ENCODE peak calls at places on chromosomes 1 and 21, in eight cellular contexts. S, K, L, M, Q, N, U and B are unnamed samples. For H3K4me1 and H3K36me3, the result is how much of the 10 kb centered on the place peaks cover.

GRCh38 chr1:226029568-226030225 is 30.6 kb upstream of the SDE2 start:
- DNase-seq in M (no peak), N (no peak), Q (no peak), U (no peak), K (no peak), S (no peak), L (no peak), B (no peak)

GRCh38 chr1:151458936-151459330 is 361 bp downstream of the POGZ start:
- DNase-seq in K (peak), S (no peak), U (peak), Q (peak), M (peak), L (peak), N (peak), B (peak)

GRCh38 chr1:7387053-7387861 is 383.8 kb upstream of the VAMP3 start:
- DNase-seq in S (peak), L (peak), M (no peak), K (peak), Q (no peak), U (peak), N (no peak), B (no peak)

GRCh38 chr1:222557574-222557973 is 9.7 kb upstream of the HHIPL2 start:
- DNase-seq in K (no peak), N (no peak), L (no peak), M (no peak), S (no peak), Q (no peak), U (no peak), B (no peak)

GRCh38 chr1:1206376-1207253 is at the start of gene TNFRSF18:
- DNase-seq in K (no peak), Q (peak), M (peak), S (no peak), U (peak), N (no peak), L (peak), B (no peak)

GRCh38 chr1:112011231-112011630 is 21.8 kb upstream of the KCND3 start:
- DNase-seq in K (peak), M (no peak), L (no peak), U (no peak), S (no peak), N (peak), Q (no peak), B (no peak)

GRCh38 chr1:29505537-29506220 is 269.4 kb downstream of the PTPRU start:
- DNase-seq in K (no peak), N (no peak), L (peak), M (no peak), Q (no peak), S (no peak), U (peak), B (no peak)

GRCh38 chr1:22142315-22143064 is 407 bp downstream of the WNT4 start:
- DNase-seq in N (peak), S (no peak), M (no peak), K (no peak), Q (no peak), L (peak), U (peak), B (no peak)

GRCh38 chr1:207282049-207282448 is 39.4 kb upstream of the CD55 start:
- DNase-seq in K (peak), M (no peak), U (no peak), S (no peak), L (no peak), N (no peak), Q (no peak), B (no peak)

GRCh38 chr1:78831731-78832360 is 174.7 kb downstream of the ADGRL4 start:
- DNase-seq in S (no peak), N (no peak), L (no peak), M (no peak), U (no peak), K (peak), Q (peak), B (no peak)

GRCh38 chr1:169495050-169495740 is 9.5 kb upstream of the SLC19A2 start:
- DNase-seq in L (no peak), M (no peak), U (no peak), Q (no peak), S (no peak), K (no peak), N (no peak), B (no peak)

GRCh38 chr1:8120693-8121260 is 94.7 kb upstream of the ERRFI1 start:
- DNase-seq in N (no peak), M (no peak), Q (no peak), S (no peak), K (peak), U (peak), L (no peak), B (no peak)

GRCh38 chr1:5425304-5425703 is 566.9 kb downstream of the NPHP4 start:
- DNase-seq in K (no peak), M (no peak), L (no peak), N (no peak), S (no peak), U (no peak), Q (no peak), B (no peak)

GRCh38 chr1:17023573-17023972 is 11.8 kb upstream of the ATP13A2 start:
- DNase-seq in N (no peak), U (no peak), L (peak), M (no peak), S (no peak), Q (no peak), K (no peak), B (no peak)

GRCh38 chr1:29417558-29417858 is 181.2 kb downstream of the PTPRU start:
- DNase-seq in Q (no peak), U (no peak), M (no peak), N (no peak), K (no peak), S (no peak), L (no peak), B (no peak)

GRCh38 chr1:201773764-201774163 is 55.2 kb upstream of the IPO9 start:
- DNase-seq in U (no peak), K (no peak), M (no peak), N (no peak), Q (no peak), S (no peak), L (no peak), B (no peak)

GRCh38 chr1:117171900-117172501 is 38.7 kb downstream of the VTCN1 start:
- DNase-seq in N (peak), M (peak), K (peak), Q (no peak), U (peak), L (no peak), S (no peak), B (peak)

GRCh38 chr21:32771134-32771523 is 426 bp downstream of the PAXBP1 start:
- DNase-seq in K (peak), S (no peak), M (peak), N (peak), Q (no peak), U (peak), L (peak), B (peak)

GRCh38 chr1:86502721-86503430 is 34.1 kb downstream of the CLCA1 start:
- DNase-seq in S (no peak), K (peak), N (peak), L (peak), U (no peak), Q (no peak), M (no peak), B (no peak)

GRCh38 chr1:178928041-178928440 is 57.2 kb upstream of the ANGPTL1 start:
- DNase-seq in L (no peak), S (peak), M (no peak), K (no peak), U (no peak), Q (no peak), N (no peak), B (no peak)

GRCh38 chr21:17462276-17462981 is 50.4 kb upstream of the CXADR start:
- DNase-seq in Q (no peak), L (no peak), N (no peak), S (no peak), M (peak), U (peak), K (no peak), B (no peak)

GRCh38 chr1:41305576-41306365 is 55.5 kb upstream of the FOXO6 start:
- DNase-seq in Q (no peak), N (no peak), M (no peak), L (peak), K (no peak), U (peak), S (no peak), B (no peak)

GRCh38 chr21:41615613-41616012 is 107.7 kb upstream of the TMPRSS2 start:
- DNase-seq in S (no peak), N (no peak), U (no peak), L (no peak), K (peak), M (no peak), Q (no peak), B (no peak)

GRCh38 chr1:159141584-159142518 is 29.6 kb upstream of the CADM3 start:
- DNase-seq in L (peak), K (peak), M (no peak), S (no peak), N (no peak), U (no peak), Q (no peak), B (no peak)

GRCh38 chr1:21909787-21910503 is 27.2 kb downstream of the HSPG2 start:
- DNase-seq in L (no peak), Q (no peak), M (peak), N (peak), S (no peak), U (no peak), K (peak), B (peak)

GRCh38 chr1:117590273-117590925 is 15.4 kb upstream of the TENT5C start:
- DNase-seq in S (no peak), N (no peak), M (no peak), L (peak), U (peak), Q (no peak), K (no peak), B (peak)

GRCh38 chr1:16218014-16218673 is 5.7 kb upstream of the ARHGEF19 start:
- DNase-seq in K (no peak), U (no peak), M (peak), S (no peak), L (no peak), Q (no peak), N (no peak), B (peak)

GRCh38 chr1:54604572-54605370 is 18.6 kb downstream of the FAM151A start:
- DNase-seq in U (no peak), L (no peak), N (no peak), Q (no peak), M (peak), K (no peak), S (no peak), B (no peak)

GRCh38 chr1:227764019-227764391 is 28.8 kb downstream of the SNAP47 start:
- DNase-seq in L (no peak), U (no peak), S (no peak), M (no peak), N (no peak), Q (no peak), K (no peak), B (no peak)

GRCh38 chr1:77316006-77316405 is 34.2 kb downstream of the AK5 start:
- DNase-seq in S (no peak), L (no peak), M (no peak), U (no peak), Q (no peak), N (no peak), K (no peak), B (no peak)

GRCh38 chr1:211340622-211341487 is 14.2 kb downstream of the TRAF5 start:
- DNase-seq in Q (no peak), S (no peak), N (no peak), U (no peak), K (no peak), M (no peak), L (no peak), B (no peak)

GRCh38 chr1:62301726-62302390 is 17.4 kb downstream of the KANK4 start:
- DNase-seq in M (no peak), L (peak), Q (no peak), S (no peak), K (no peak), N (no peak), U (no peak), B (no peak)

GRCh38 chr21:42160111-42160949 is 58.6 kb upstream of the ABCG1 start:
- DNase-seq in N (no peak), U (no peak), Q (no peak), K (no peak), L (peak), M (no peak), S (no peak), B (peak)

GRCh38 chr21:41611966-41612606 is 104.1 kb upstream of the TMPRSS2 start:
- DNase-seq in M (no peak), Q (peak), K (no peak), N (no peak), S (no peak), L (peak), U (peak), B (peak)

GRCh38 chr1:160453443-160453842 is 53.1 kb downstream of the VANGL2 start:
- DNase-seq in N (no peak), S (no peak), M (no peak), U (no peak), Q (no peak), L (no peak), K (no peak), B (no peak)

GRCh38 chr1:119816407-119816806 is 5.1 kb upstream of the REG4 start:
- DNase-seq in N (no peak), L (no peak), Q (no peak), M (no peak), S (no peak), K (no peak), U (no peak), B (no peak)

GRCh38 chr1:192459467-192459866 is 116.1 kb upstream of the RGS1 start:
- DNase-seq in N (no peak), L (no peak), U (no peak), K (no peak), Q (no peak), S (no peak), M (no peak), B (no peak)

GRCh38 chr1:192462630-192463029 is 112.9 kb upstream of the RGS1 start:
- DNase-seq in N (no peak), L (no peak), Q (no peak), K (no peak), M (no peak), S (no peak), U (no peak), B (no peak)

GRCh38 chr1:192463661-192464060 is 111.9 kb upstream of the RGS1 start:
- DNase-seq in Q (no peak), L (no peak), N (no peak), S (no peak), M (no peak), K (no peak), U (no peak), B (no peak)

DNA sequence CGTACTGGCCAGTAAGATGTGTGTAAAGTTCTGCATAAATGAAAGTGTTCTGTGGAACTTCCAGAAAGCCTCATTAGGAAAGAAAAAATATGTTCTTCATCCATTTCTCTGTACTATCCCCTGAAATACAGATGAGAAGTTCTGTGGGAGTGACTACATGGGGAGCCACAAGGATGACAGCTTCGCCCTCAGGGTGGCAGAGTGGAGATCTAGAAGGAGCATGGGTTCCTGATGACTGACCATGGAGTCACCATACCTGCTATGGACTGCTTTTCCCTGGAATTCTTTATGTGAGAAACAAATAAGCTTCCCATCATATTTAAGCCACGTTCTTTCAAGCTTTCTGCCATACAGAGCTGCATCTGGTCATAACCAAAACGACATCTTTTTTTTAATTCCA is 113.9 kb upstream of the RGS1 start:
- DNase-seq in N (no peak), M (no peak), Q (no peak), L (no peak), S (no peak), U (no peak), K (no peak), B (no peak)
- TF ChIP-seq CTCF in N (no peak), M (no peak), Q (no peak), L (no peak), S (no peak), U (no peak), K (no peak), B (no peak)

GRCh38 chr21:31667141-31667540 is 7.6 kb downstream of the SOD1 start:
- DNase-seq in N (no peak), M (no peak), L (no peak), U (no peak), S (no peak), Q (no peak), K (no peak), B (no peak)

GRCh38 chr21:31667639-31668038 is 8.1 kb downstream of the SOD1 start:
- DNase-seq in Q (no peak), S (no peak), L (no peak), K (no peak), U (no peak), N (no peak), M (no peak), B (no peak)

GRCh38 chr21:31668651-31669491 is 9.4 kb downstream of the SOD1 start:
- DNase-seq in S (no peak), Q (no peak), N (no peak), K (no peak), M (no peak), L (no peak), U (no peak), B (no peak)

GRCh38 chr21:31665397-31665796 is 5.9 kb downstream of the SOD1 start:
- DNase-seq in L (no peak), K (peak), M (no peak), S (no peak), N (no peak), Q (no peak), U (no peak), B (no peak)

DNA sequence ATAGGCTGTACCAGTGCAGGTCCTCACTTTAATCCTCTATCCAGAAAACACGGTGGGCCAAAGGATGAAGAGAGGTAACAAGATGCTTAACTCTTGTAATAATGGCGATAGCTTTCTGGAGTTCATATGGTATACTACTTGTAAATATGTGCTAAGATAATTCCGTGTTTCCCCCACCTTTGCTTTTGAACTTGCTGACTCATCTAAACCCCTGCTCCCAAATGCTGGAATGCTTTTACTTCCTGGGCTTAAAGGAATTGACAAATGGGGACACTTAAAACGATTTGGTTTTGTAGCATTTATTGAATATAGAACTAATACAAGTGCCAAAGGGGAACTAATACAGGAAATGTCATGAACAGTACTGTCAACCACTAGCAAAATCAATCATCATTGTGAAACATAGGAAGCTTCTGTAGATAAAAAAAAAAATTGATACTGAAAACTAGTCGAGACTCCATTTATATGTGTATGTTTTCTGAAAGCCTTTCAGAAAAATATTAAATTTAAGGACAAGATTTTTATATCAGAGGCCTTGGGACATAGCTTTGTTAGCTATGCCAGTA is 7.0 kb downstream of the SOD1 start:
- DNase-seq in M (no peak), K (no peak), L (no peak), Q (no peak), S (no peak), U (no peak), N (no peak), B (no peak)
- H3K4me1 ChIP-seq in M (under half), K (under half), L (under half), Q (under half), S (under half), U (under half), N (under half), B (under half)

DNA sequence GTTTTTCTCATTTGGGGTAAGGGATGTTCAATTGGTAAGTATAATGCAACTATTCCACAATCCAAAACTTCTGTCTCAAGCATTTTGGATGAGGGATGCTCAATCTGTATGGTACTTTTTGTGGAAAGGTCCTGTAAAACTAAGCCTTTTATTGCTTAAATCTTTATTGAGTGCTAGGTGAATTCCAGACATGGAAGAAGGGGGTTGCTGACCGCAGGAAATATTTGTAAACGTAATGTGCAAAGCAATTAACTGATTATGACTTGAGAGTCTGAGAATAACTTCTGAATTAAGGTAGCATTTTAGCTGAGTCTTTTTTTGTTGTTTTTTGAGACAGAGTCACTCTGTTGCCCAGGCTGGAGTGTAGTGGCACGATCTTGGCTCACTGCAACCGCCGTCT is 3.1 kb downstream of the AKIRIN1 start:
- DNase-seq in M (no peak), K (no peak), L (no peak), U (no peak), N (no peak), Q (no peak), S (no peak), B (no peak)
- H3K36me3 ChIP-seq in M (under half), K (under half), L (half or more), U (under half), N (under half), Q (under half), S (under half), B (under half)

DNA sequence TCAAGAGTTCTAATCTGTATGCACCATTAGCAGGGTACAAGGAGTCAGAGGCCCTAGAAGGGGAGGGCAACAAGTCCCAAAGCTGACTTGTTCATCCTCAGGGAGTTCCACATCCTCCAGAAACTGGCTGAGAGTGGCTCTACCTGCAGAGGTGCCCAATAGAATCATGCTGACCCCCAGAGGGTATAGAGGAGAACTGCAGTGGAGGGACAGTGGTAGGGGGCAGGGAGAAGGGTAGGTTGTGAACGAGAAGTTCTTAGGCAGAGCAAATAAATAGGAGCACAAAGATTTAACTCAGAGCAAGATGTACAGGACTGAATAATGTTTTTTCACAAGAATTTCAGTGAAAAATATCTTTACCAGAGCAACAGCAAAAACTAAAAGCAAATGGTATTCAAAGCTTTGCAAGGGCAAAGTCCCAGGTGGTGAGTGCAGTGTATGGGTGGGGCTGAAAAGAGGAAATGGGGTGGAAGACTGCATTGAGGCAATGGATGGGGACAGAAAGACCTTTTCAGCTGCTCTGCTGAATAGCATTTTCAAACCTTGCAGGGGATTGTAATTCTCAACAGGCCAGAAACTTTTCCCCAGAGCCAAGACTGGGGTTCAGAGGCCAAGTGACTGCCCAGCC is 3.1 kb downstream of the FCRL2 start:
- DNase-seq in M (no peak), N (no peak), S (no peak), K (no peak), L (peak), U (no peak), Q (no peak), B (no peak)
- TF ChIP-seq CTCF in M (peak), N (no peak), S (no peak), K (no peak), L (peak), U (no peak), Q (peak), B (no peak)

GRCh38 chr1:92831368-92831761 is 475 bp upstream of the RPL5 start:
- DNase-seq in N (no peak), Q (no peak), K (no peak), L (peak), U (no peak), S (no peak), M (no peak), B (no peak)

GRCh38 chr1:92832537-92833160 is 809 bp downstream of the RPL5 start:
- DNase-seq in L (no peak), U (no peak), M (no peak), K (peak), Q (no peak), N (no peak), S (no peak), B (no peak)

GRCh38 chr1:92831762-92832536 is at the start of gene RPL5:
- DNase-seq in K (peak), N (peak), M (peak), U (peak), L (peak), Q (peak), S (peak), B (peak)

GRCh38 chr1:92834617-92835016 is 2.8 kb downstream of the RPL5 start:
- DNase-seq in S (no peak), Q (no peak), K (no peak), L (no peak), N (no peak), M (no peak), U (no peak), B (no peak)

GRCh38 chr1:92833840-92834239 is 2.0 kb downstream of the RPL5 start:
- DNase-seq in K (no peak), U (no peak), S (no peak), L (no peak), Q (no peak), N (no peak), M (no peak), B (no peak)
- H3K4me1 ChIP-seq in K (under half), U (half or more), S (under half), L (under half), Q (under half), N (under half), M (under half), B (under half)